ENCODE peak calls at places on chromosomes 12 and 14, in six cellular contexts. O, S, D, Y, A and G are unnamed samples.

GRCh38 chr14:55781046-55781445 is 201.0 kb downstream of the KTN1 start:
- DNase-seq in O (no peak), S (no peak), D (no peak), Y (no peak), A (no peak), G (no peak)

GRCh38 chr14:84961637-84962036 is 568.3 kb upstream of the FLRT2 start:
- DNase-seq in O (no peak), S (peak; percentile 13), D (peak; percentile 12), Y (no peak), A (no peak), G (peak; percentile 11)

GRCh38 chr14:41785696-41786095 is 179.0 kb downstream of the LRFN5 start:
- DNase-seq in O (no peak), S (no peak), D (no peak), Y (no peak), A (no peak), G (peak; percentile 1)

GRCh38 chr12:50390284-50390683 is 6.1 kb downstream of the FAM186A start:
- DNase-seq in O (no peak), S (no peak), D (no peak), Y (no peak), A (no peak), G (no peak)

GRCh38 chr14:102574840-102575478 is 17.5 kb upstream of the RCOR1 start:
- DNase-seq in O (no peak), S (no peak), D (no peak), Y (no peak), A (no peak), G (peak; percentile 56)

GRCh38 chr14:55884819-55885218 is 233.4 kb upstream of the PELI2 start:
- DNase-seq in O (no peak), S (no peak), D (no peak), Y (no peak), A (no peak), G (no peak)

GRCh38 chr14:31090872-31091764 is 64.9 kb upstream of the STRN3 start:
- DNase-seq in O (no peak), S (no peak), D (peak; percentile 16), Y (no peak), A (no peak), G (peak; percentile 24)

GRCh38 chr14:91414475-91415342 is 2.9 kb downstream of the CCDC88C start:
- DNase-seq in O (no peak), S (no peak), D (no peak), Y (no peak), A (no peak), G (no peak)

DNA sequence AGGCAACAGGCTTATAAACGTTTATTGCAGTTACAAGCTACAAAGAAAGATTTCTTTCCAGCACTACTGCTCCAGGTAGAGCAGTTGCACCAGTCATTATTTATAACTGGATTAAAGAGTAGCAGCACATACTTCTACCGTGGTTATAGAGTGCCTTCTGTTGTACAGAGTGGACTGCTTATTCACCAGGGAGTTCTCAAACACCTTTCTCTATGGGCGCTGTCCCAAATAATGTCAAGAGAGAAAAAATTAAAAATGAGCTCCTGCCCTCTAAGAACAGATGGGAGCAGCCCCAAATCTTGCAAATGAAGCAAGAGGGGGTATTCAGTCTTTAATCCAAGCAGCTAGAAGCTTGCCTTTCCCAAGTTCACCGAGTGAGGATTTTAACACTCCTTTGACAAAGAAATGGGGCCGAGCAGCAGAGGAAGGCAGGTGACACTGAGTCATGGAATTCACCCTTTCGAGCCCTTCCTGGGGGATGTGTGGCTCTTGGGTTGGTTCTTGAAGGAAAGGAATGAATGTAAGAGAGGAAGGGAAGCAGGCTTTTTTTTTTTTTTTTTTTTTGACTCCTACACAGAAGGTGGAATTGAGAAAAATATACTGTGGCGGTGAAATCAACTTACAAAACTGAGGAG is 181.2 kb downstream of the PRKCH start:
- DNase-seq in O (no peak), S (no peak), D (no peak), Y (no peak), A (no peak), G (no peak)
- H3K4me1 ChIP-seq in O (peaks cover 11% of the 10 kb centered on the region), S (peaks cover 45% of the 10 kb centered on the region), D (peaks cover 6% of the 10 kb centered on the region), Y (peaks cover 88% of the 10 kb centered on the region), A (peaks cover 90% of the 10 kb centered on the region), G (no peaks in the 10 kb centered on the region)

GRCh38 chr12:96187675-96188355 is 6.4 kb upstream of the ELK3 start:
- DNase-seq in O (no peak), S (no peak), D (no peak), Y (no peak), A (no peak), G (no peak)

GRCh38 chr12:96183734-96184370 is 10.3 kb upstream of the ELK3 start:
- DNase-seq in O (no peak), S (no peak), D (no peak), Y (no peak), A (no peak), G (no peak)

GRCh38 chr12:96189781-96190180 is 4.4 kb upstream of the ELK3 start:
- DNase-seq in O (no peak), S (no peak), D (no peak), Y (no peak), A (no peak), G (no peak)

GRCh38 chr12:96185914-96186313 is 8.3 kb upstream of the ELK3 start:
- DNase-seq in O (no peak), S (no peak), D (no peak), Y (no peak), A (no peak), G (no peak)

GRCh38 chr12:96186902-96187301 is 7.3 kb upstream of the ELK3 start:
- DNase-seq in O (no peak), S (no peak), D (no peak), Y (no peak), A (no peak), G (no peak)
- H3K27ac ChIP-seq in O (no peak overlapping the region), S (peak overlapping the region; percentile 47), D (no peak overlapping the region), Y (no peak overlapping the region), A (no peak overlapping the region), G (no peak overlapping the region)

GRCh38 chr12:106138279-106138645 is 492 bp downstream of the NUAK1 start:
- DNase-seq in O (no peak), S (no peak), D (no peak), Y (no peak), A (no peak), G (no peak)

GRCh38 chr12:106138646-106139421 is at the start of gene NUAK1:
- DNase-seq in O (peak; percentile 60), S (peak; percentile 82), D (peak; percentile 83), Y (no peak), A (peak; percentile 2), G (no peak)

GRCh38 chr12:106140223-106140986 is 1.7 kb upstream of the NUAK1 start:
- DNase-seq in O (no peak), S (no peak), D (no peak), Y (no peak), A (no peak), G (no peak)

GRCh38 chr12:106141003-106141402 is 2.2 kb upstream of the NUAK1 start:
- DNase-seq in O (no peak), S (no peak), D (no peak), Y (no peak), A (no peak), G (no peak)

GRCh38 chr12:106139422-106140141 is 828 bp upstream of the NUAK1 start:
- DNase-seq in O (peak; percentile 80), S (peak; percentile 79), D (peak; percentile 79), Y (no peak), A (no peak), G (peak; percentile 53)
- H3K27me3 ChIP-seq in O (peaks cover 18% of the 10 kb centered on the region), S (no peaks in the 10 kb centered on the region), D (no peaks in the 10 kb centered on the region), Y (no peaks in the 10 kb centered on the region), A (peaks cover 33% of the 10 kb centered on the region), G (no peaks in the 10 kb centered on the region)

GRCh38 chr12:124525455-124525854 is 42.0 kb downstream of the NCOR2 start:
- DNase-seq in O (no peak), S (peak; percentile 51), D (no peak), Y (no peak), A (no peak), G (no peak)

GRCh38 chr12:124524231-124524925 is 43.0 kb downstream of the NCOR2 start:
- DNase-seq in O (no peak), S (no peak), D (no peak), Y (no peak), A (no peak), G (no peak)

GRCh38 chr12:124523071-124523470 is 44.3 kb downstream of the NCOR2 start:
- DNase-seq in O (no peak), S (peak; percentile 28), D (no peak), Y (no peak), A (no peak), G (no peak)

GRCh38 chr12:124527861-124528561 is 39.4 kb downstream of the NCOR2 start:
- DNase-seq in O (no peak), S (peak; percentile 42), D (no peak), Y (no peak), A (no peak), G (peak; percentile 88)

DNA sequence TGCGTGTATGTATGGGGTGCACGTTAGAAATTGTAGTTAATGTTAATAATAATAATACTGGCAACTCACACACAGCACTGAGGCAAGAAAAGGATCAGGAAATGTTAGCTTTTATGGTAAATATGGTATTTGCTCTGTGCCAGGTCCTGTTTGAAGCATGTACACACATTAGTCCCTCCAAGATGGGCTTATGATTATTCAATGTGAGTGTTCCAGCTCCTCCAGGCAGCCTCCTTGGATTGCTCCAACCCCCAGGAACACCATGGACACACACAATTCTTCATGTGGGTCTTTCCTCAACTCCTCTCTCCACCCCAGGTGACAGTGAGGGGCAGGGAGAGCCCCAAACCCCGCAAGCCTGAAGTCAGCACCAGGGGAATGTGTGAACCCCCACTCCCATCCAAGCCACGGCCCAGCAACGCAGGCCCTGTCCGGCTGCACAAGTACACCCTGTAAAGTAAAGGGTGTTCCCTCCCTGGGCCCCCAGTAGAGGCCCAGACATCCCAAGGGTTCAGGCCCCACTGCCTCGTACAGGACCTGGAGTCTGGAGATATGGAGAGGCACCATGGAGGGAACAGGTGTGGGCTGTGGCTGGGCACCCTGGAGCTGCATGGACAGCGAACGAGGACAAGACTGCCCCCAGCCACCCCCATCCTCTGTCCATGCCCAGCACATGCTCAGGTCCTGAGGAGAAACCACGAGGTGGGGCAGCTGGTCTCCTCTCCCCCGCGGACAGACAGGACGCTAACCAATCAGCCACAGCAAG is 41.3 kb downstream of the NCOR2 start:
- DNase-seq in O (no peak), S (no peak), D (no peak), Y (no peak), A (no peak), G (no peak)
- H3K4me1 ChIP-seq in O (no peaks in the 10 kb centered on the region), S (peaks cover 70% of the 10 kb centered on the region), D (peaks cover 9% of the 10 kb centered on the region), Y (peaks cover 81% of the 10 kb centered on the region), A (no peaks in the 10 kb centered on the region), G (peaks cover 50% of the 10 kb centered on the region)